ENCODE peak calls at places on chromosomes 7 and 10, in four cellular contexts. J is body of pancreas, Z is psoas muscle, E is pancreas. B is an unnamed sample.
A peak's percentile ranks its signal among the peaks of the same experiment; 100 is the strongest.

GRCh38 chr10:89332092-89332633 is 4.4 kb downstream of the IFIT3 start:
- DNase-seq in J (no peak), Z (no peak), E (no peak), B (no peak)

GRCh38 chr10:132850246-132850645 is 64.3 kb upstream of the NKX6-2 start:
- DNase-seq in J (no peak), Z (no peak), E (no peak), B (no peak)

GRCh38 chr7:38893061-38893460 is 15.9 kb downstream of the VPS41 start:
- DNase-seq in J (no peak), Z (no peak), E (no peak), B (no peak)

GRCh38 chr10:110042891-110043290 is 35.1 kb downstream of the ADD3 start:
- DNase-seq in J (no peak), Z (no peak), E (no peak), B (no peak)

GRCh38 chr7:16891338-16891737 is 9.6 kb upstream of the AGR3 start:
- DNase-seq in J (peak; percentile 35), Z (no peak), E (no peak), B (peak; percentile 48)

GRCh38 chr7:43781726-43782607 is 23.5 kb downstream of the BLVRA start:
- DNase-seq in J (no peak), Z (no peak), E (no peak), B (no peak)

GRCh38 chr10:92689663-92690210 is at the start of gene HHEX:
- DNase-seq in J (peak; percentile 82), Z (peak; percentile 59), E (no peak), B (no peak)

GRCh38 chr7:100865971-100866720 is 1.0 kb upstream of the TRIP6 start:
- DNase-seq in J (peak; percentile 83), Z (peak; percentile 82), E (peak; percentile 94), B (no peak)

GRCh38 chr7:1341361-1341675 is 108.6 kb downstream of the UNCX start:
- DNase-seq in J (no peak), Z (no peak), E (no peak), B (no peak)

GRCh38 chr7:50782376-50783208 is at the start of gene GRB10:
- DNase-seq in J (peak; percentile 71), Z (peak; percentile 55), E (peak; percentile 83), B (no peak)

GRCh38 chr10:76667307-76668012 is 970.1 kb downstream of the KCNMA1 start:
- DNase-seq in J (no peak), Z (no peak), E (no peak), B (no peak)

GRCh38 chr7:151761256-151761655 is 115.7 kb downstream of the PRKAG2 start:
- DNase-seq in J (peak; percentile 46), Z (no peak), E (no peak), B (no peak)

GRCh38 chr10:121672733-121673132 is 74.5 kb upstream of the FGFR2 start:
- DNase-seq in J (no peak), Z (no peak), E (no peak), B (no peak)

GRCh38 chr10:14564268-14564744 is 210.4 kb downstream of the FAM107B start:
- DNase-seq in J (no peak), Z (no peak), E (no peak), B (no peak)

GRCh38 chr7:2823124-2823523 is 21.0 kb downstream of the GNA12 start:
- DNase-seq in J (no peak), Z (no peak), E (no peak), B (no peak)

GRCh38 chr7:50673096-50673495 is 107.9 kb upstream of the DDC start:
- DNase-seq in J (no peak), Z (no peak), E (no peak), B (no peak)

DNA sequence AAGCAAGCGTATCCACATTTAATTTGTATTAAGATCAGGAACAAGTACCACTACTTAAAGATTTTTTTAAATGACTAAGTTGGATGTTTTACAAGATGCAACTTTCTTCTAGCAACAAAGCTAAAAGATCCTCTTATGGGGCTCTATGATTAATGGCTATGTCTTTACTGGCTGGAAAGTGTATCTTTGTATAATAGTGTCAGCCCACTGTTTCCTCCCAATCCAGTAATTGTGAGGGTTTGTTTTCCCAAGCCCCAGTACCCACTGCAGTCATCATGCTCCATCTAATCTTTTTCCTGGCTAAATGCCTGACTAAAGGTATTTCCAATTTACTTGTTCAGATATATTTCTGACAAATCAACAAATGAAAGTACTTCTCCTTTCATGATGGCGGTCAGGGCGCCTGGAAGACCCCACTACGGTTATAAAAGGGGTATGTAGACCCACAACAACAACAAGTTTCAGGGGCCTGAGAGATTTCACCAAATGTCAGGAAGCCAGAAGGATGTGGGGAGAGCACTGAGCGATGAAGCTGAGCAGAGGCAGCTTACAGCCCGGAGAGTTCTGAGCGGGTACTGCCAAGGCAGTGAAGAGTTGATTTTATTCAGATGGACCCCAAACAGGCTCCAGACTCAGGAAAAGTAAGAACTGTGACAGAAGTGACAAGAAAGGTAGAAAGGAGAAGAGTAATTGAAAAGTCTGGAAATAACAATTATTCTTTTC is 222.6 kb upstream of the KLF14 start:
- DNase-seq in J (no peak), Z (no peak), E (no peak), B (no peak)
- H3K4me3 ChIP-seq in J (no peak overlapping the region), Z (no peak overlapping the region), E (no peak overlapping the region), B (no peak overlapping the region)

GRCh38 chr7:6350057-6350752 is 77.8 kb upstream of the CYTH3 start:
- DNase-seq in J (no peak), Z (no peak), E (no peak), B (no peak)

GRCh38 chr7:6338551-6339274 is 66.3 kb upstream of the CYTH3 start:
- DNase-seq in J (peak; percentile 10), Z (peak; percentile 64), E (no peak), B (no peak)

GRCh38 chr7:6346581-6346980 is 74.2 kb upstream of the CYTH3 start:
- DNase-seq in J (no peak), Z (no peak), E (no peak), B (no peak)

GRCh38 chr7:6340241-6340640 is 67.8 kb upstream of the CYTH3 start:
- DNase-seq in J (no peak), Z (no peak), E (no peak), B (no peak)

DNA sequence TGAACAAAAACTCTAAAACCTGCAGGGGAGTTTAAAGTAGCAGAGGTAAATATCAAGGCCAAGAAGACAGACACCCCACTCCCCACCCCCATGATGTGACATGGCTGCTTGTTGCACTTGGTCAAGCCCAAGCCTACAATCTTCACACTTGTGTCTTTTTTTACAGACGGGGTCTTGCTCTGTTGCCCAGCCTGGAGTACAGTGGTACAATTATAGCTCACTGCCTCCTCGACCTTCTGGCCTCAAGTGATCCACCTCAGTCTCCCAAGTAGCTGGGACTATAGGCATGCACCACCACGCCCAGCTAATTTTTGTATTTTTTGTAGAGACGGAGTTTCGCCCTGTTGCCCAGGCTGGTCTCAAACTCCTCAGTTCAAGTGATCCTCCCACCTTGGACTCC is 71.9 kb upstream of the CYTH3 start:
- DNase-seq in J (no peak), Z (no peak), E (no peak), B (no peak)
- TF ChIP-seq CTCF in J (no peak), Z (no peak), E (no peak), B (no peak)

DNA sequence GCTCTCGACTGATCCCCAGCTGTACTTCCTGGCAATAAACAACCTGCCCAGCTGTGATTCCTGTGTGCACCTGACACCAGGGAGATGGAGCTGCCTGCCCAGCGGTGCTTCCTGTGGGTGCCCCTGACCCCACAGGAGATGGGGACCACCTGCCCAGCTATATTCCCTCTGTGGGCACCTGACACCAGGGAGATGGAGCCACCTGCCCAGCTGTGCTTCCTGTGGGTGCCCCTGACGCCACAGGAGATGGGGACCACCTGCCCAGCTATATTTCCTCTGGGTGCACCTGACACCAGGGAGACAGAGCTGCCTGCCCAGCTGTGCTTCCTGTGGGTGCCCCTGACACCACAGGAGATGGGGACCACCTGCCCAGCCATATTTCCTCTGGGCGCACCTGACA is 184.0 kb downstream of the DIP2C start:
- DNase-seq in J (no peak), Z (no peak), E (peak; percentile 30), B (no peak)
- H3K4me3 ChIP-seq in J (no peak overlapping the region), Z (no peak overlapping the region), E (no peak overlapping the region), B (no peak overlapping the region)

GRCh38 chr10:119149723-119150122 is 15.8 kb downstream of the SFXN4 start:
- DNase-seq in J (no peak), Z (no peak), E (no peak), B (no peak)
- TF ChIP-seq CTCF in J (no peak), Z (no peak), E (no peak), B (peak; percentile 3)

DNA sequence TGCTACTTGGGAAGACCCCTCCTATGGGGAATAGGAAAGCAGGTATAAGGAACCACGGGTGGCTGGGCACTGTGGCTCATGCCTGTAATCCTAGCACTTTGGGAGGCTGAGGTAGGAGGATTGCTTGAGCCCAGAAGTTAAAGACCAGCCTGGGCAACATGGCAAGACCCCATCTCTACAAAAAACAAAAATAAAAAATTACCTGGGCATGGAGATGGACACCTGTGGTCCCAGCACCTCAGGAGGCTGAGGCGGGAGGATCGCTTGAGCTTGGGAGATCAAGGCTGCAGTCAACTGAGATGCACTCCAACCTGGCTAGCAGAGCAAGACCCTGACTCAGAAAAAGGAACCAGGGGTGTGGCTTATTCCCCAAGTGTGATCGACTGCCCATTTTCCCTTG is 986 bp upstream of the FSCN3 start:
- DNase-seq in J (no peak), Z (no peak), E (no peak), B (no peak)
- H3K4me3 ChIP-seq in J (no peak overlapping the region), Z (no peak overlapping the region), E (no peak overlapping the region), B (no peak overlapping the region)

DNA sequence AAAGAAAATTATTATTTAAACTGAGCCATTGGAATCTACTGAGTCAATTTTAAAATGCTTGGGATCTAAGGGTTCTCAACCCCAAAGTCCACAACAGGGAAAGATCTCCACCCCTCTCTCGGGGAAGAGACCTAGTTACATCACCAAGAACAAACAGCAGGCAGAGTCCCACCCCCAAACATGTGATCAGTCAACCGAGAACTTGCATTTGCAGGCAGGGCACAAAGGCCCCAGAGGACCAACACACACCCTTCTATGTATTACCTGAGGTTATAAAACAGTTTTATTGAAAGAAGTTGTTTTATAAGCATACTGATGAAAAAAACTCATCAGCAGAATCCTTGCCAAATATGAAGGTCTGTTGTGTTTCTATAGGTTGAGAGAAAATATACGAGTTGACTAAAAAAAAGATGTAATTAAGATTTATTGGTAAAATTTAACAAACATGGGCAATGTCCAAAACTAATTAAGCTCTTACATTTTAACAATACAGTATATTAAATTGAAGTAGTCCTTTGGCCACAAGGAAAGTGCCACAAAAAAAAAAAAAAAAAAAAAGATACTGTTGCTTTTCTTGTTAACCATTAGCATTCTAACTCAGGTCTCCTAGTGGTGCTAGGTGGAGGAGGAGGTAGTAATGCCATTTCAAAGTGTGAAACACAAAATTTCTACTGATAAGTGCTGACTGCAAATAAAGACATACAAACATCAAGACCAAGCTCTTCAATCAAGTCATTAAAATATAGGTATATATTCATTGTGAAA is 975 bp upstream of the USP54 start:
- DNase-seq in J (peak; percentile 84), Z (no peak), E (no peak), B (peak; percentile 99)
- TF ChIP-seq CTCF in J (no peak), Z (no peak), E (no peak), B (no peak)

GRCh38 chr10:11609492-11610093 is 1.9 kb downstream of the USP6NL start:
- DNase-seq in J (no peak), Z (no peak), E (no peak), B (no peak)
- H3K4me3 ChIP-seq in J (no peak overlapping the region), Z (no peak overlapping the region), E (no peak overlapping the region), B (peak overlapping the region; percentile 86)

B was measured in LNCaP clone FGC.